ENCODE peak calls at places on chromosomes 16 and 17, in seven cellular contexts. V is prostate gland, U is neural crest cell, G is endothelial cell, I is lower leg skin, H is astrocyte of the spinal cord, A is heart right ventricle. Y is an unnamed sample.

GRCh38 chr17:35698800-35699199 is 32.6 kb upstream of the RASL10B start:
- DNase-seq in V (no peak), U (no peak), G (no peak), I (no peak), H (no peak), A (no peak), Y (no peak)

GRCh38 chr17:2222901-2223616 is 80.5 kb downstream of the SMG6 start:
- DNase-seq in V (no peak), U (no peak), G (no peak), I (peak; percentile 57), H (peak; percentile 60), A (peak; percentile 36), Y (no peak)

GRCh38 chr17:82450357-82451106 is at the start of gene CYBC1:
- DNase-seq in V (peak; percentile 91), U (peak; percentile 90), G (peak; percentile 97), I (peak; percentile 91), H (peak; percentile 96), A (peak; percentile 94), Y (peak; percentile 94)

GRCh38 chr17:2050871-2051387 is 4.0 kb upstream of the HIC1 start:
- DNase-seq in V (no peak), U (no peak), G (peak; percentile 33), I (no peak), H (peak; percentile 61), A (no peak), Y (no peak)

GRCh38 chr16:73172621-73173312 is 124.8 kb upstream of the ZFHX3 start:
- DNase-seq in V (peak; percentile 87), U (peak; percentile 29), G (no peak), I (peak; percentile 62), H (peak; percentile 97), A (peak; percentile 82), Y (peak; percentile 46)

GRCh38 chr16:81493755-81494433 is 49.3 kb downstream of the CMIP start:
- DNase-seq in V (peak; percentile 82), U (no peak), G (no peak), I (peak; percentile 64), H (peak; percentile 80), A (no peak), Y (peak; percentile 93)

GRCh38 chr16:56019274-56019673 is 144.1 kb upstream of the CES5A start:
- DNase-seq in V (no peak), U (no peak), G (no peak), I (no peak), H (no peak), A (no peak), Y (no peak)

GRCh38 chr17:2450016-2450650 is 49.3 kb upstream of the MNT start:
- DNase-seq in V (no peak), U (no peak), G (no peak), I (no peak), H (no peak), A (no peak), Y (no peak)

GRCh38 chr17:41977991-41978390 is 11.4 kb downstream of the CNP start:
- DNase-seq in V (peak; percentile 82), U (no peak), G (no peak), I (peak; percentile 50), H (no peak), A (no peak), Y (peak; percentile 42)

GRCh38 chr17:77839324-77840155 is 119.0 kb upstream of the TNRC6C start:
- DNase-seq in V (no peak), U (no peak), G (no peak), I (no peak), H (no peak), A (no peak), Y (no peak)

GRCh38 chr17:4498461-4499397 is at the start of gene SPNS2:
- DNase-seq in V (peak; percentile 50), U (peak; percentile 44), G (peak; percentile 73), I (no peak), H (no peak), A (peak; percentile 77), Y (peak; percentile 79)

GRCh38 chr16:63720848-63721247 is 1401.0 kb downstream of the CDH11 start:
- DNase-seq in V (no peak), U (no peak), G (no peak), I (no peak), H (no peak), A (no peak), Y (no peak)
- TF ChIP-seq CTCF in V (no peak), U (no peak), G (no peak), I (no peak), H (no peak), A (peak; percentile 25), Y (no peak)

DNA sequence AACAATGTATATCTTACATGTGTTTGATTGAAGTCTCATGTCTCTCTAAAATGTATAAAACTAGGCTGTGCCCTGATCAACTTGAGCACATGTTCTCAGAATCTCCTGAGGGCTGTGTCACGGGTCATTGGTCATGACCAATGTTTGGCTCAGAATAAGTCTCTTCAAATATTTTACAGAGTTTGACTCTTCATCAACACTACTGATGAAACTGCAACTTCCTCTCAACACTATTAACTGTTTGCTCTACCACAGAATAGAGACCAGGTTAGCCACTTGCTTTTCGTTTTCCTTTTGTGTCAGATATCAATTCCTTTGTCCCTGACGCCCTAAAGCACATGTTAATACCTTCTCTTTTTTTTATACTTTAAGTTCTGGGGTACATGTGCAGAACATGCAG is 358.1 kb downstream of the CDH8 start:
- DNase-seq in V (no peak), U (no peak), G (no peak), I (no peak), H (no peak), A (no peak), Y (no peak)
- TF ChIP-seq CTCF in V (no peak), U (no peak), G (no peak), I (no peak), H (no peak), A (no peak), Y (no peak)

GRCh38 chr17:11503292-11503691 is 95.0 kb upstream of the DNAH9 start:
- DNase-seq in V (no peak), U (peak; percentile 5), G (no peak), I (no peak), H (no peak), A (no peak), Y (no peak)
- TF ChIP-seq CTCF in V (no peak), U (no peak), G (no peak), I (no peak), H (no peak), A (no peak), Y (no peak)

GRCh38 chr17:81118308-81119221 is 46.7 kb upstream of the PVALEF start:
- DNase-seq in V (no peak), U (no peak), G (no peak), I (no peak), H (no peak), A (no peak), Y (no peak)

GRCh38 chr17:81120149-81120484 is 45.2 kb upstream of the PVALEF start:
- DNase-seq in V (no peak), U (no peak), G (no peak), I (no peak), H (no peak), A (no peak), Y (no peak)

GRCh38 chr17:81117672-81118198 is 47.6 kb upstream of the PVALEF start:
- DNase-seq in V (no peak), U (no peak), G (no peak), I (no peak), H (no peak), A (no peak), Y (no peak)

GRCh38 chr17:81120695-81121621 is 44.3 kb upstream of the PVALEF start:
- DNase-seq in V (no peak), U (no peak), G (no peak), I (no peak), H (no peak), A (no peak), Y (no peak)

GRCh38 chr17:81119223-81120148 is 45.8 kb upstream of the PVALEF start:
- DNase-seq in V (peak; percentile 84), U (peak; percentile 85), G (peak; percentile 96), I (peak; percentile 60), H (peak; percentile 91), A (peak; percentile 71), Y (peak; percentile 82)
- TF ChIP-seq CTCF in V (peak; percentile 6), U (peak; percentile 24), G (no peak), I (no peak), H (peak; percentile 20), A (no peak), Y (no peak)

GRCh38 chr17:74736423-74737298 is at the start of gene RAB37:
- DNase-seq in V (no peak), U (no peak), G (peak; percentile 22), I (no peak), H (no peak), A (peak; percentile 62), Y (peak; percentile 52)
- TF ChIP-seq CTCF in V (peak; percentile 39), U (peak; percentile 47), G (peak; percentile 27), I (no peak), H (peak; percentile 30), A (peak; percentile 55), Y (peak; percentile 38)

DNA sequence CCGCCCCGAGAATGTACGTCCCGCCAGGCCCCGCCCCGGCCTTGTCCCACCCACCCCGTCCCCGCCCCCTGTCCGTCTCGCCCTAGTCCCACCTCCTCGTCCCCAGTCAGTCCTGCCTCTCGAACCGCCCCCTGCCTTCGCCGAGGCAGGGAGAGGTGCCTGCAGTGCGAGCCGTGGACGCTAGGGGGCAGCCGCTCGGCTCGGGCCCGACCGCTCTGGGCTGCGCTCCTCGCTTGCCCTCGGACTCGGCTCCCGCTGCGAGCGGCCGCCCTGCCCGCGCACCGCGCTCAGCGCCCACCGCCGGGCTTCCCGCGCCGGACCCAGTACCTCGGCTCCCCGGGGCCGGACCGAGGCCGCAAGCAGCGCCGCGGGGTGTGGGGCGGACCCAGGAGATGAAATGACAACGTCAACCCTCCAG is at the start of gene VPS4A:
- DNase-seq in V (peak; percentile 95), U (peak; percentile 99), G (peak; percentile 100), I (peak; percentile 95), H (peak; percentile 97), A (peak; percentile 97), Y (peak; percentile 99)
- TF ChIP-seq CTCF in V (peak; percentile 96), U (peak; percentile 87), G (peak; percentile 92), I (no peak), H (peak; percentile 89), A (peak; percentile 76), Y (peak; percentile 91)

Y was measured in Calu3.